ENCODE peak calls at places on chromosomes 12 and 14, in nine cellular contexts. A, J, B, F, I, M, C, Z and S are unnamed samples. For H3K27me3, the result is how much of the 10 kb centered on the place peaks cover.

GRCh38 chr14:65850429-65851145 is 438.1 kb downstream of the FUT8 start:
- DNase-seq in A (no peak), J (peak), B (no peak), F (no peak), I (no peak), M (no peak), C (no peak), Z (no peak), S (peak)

GRCh38 chr12:95898081-95898480 is 39.3 kb downstream of the SNRPF start:
- DNase-seq in A (no peak), J (no peak), B (no peak), F (no peak), I (no peak), M (no peak), C (no peak), Z (no peak), S (no peak)

GRCh38 chr14:100738269-100738691 is 11.6 kb downstream of the DLK1 start:
- DNase-seq in A (no peak), J (peak), B (no peak), F (no peak), I (no peak), M (no peak), C (no peak), Z (no peak), S (no peak)

GRCh38 chr12:69151254-69151751 is 88.1 kb upstream of the CPSF6 start:
- DNase-seq in A (no peak), J (no peak), B (no peak), F (no peak), I (no peak), M (no peak), C (no peak), Z (no peak), S (no peak)

GRCh38 chr12:90331262-90331661 is 622.6 kb upstream of the ATP2B1 start:
- DNase-seq in A (no peak), J (no peak), B (no peak), F (no peak), I (no peak), M (no peak), C (peak), Z (peak), S (no peak)

GRCh38 chr12:55891310-55891709 is 36.4 kb downstream of the PYM1 start:
- DNase-seq in A (no peak), J (no peak), B (no peak), F (no peak), I (no peak), M (no peak), C (no peak), Z (no peak), S (no peak)

GRCh38 chr14:58341152-58341748 is 42.9 kb downstream of the ARID4A start:
- DNase-seq in A (no peak), J (no peak), B (no peak), F (no peak), I (no peak), M (no peak), C (no peak), Z (no peak), S (no peak)

GRCh38 chr12:82458101-82458500 is 99.8 kb downstream of the METTL25 start:
- DNase-seq in A (no peak), J (no peak), B (no peak), F (no peak), I (no peak), M (no peak), C (no peak), Z (no peak), S (no peak)

GRCh38 chr12:20150835-20151234 is 217.5 kb upstream of the PDE3A start:
- DNase-seq in A (no peak), J (no peak), B (no peak), F (no peak), I (no peak), M (no peak), C (no peak), Z (no peak), S (no peak)

GRCh38 chr14:67270933-67271332 is 29.7 kb downstream of the PALS1 start:
- DNase-seq in A (no peak), J (no peak), B (no peak), F (no peak), I (no peak), M (no peak), C (no peak), Z (no peak), S (no peak)

GRCh38 chr14:21185506-21185905 is 29.6 kb upstream of the OR5AU1 start:
- DNase-seq in A (no peak), J (no peak), B (no peak), F (no peak), I (no peak), M (no peak), C (no peak), Z (no peak), S (no peak)

GRCh38 chr12:132282950-132283771 is 46.2 kb downstream of the GALNT9 start:
- DNase-seq in A (no peak), J (peak), B (no peak), F (no peak), I (no peak), M (no peak), C (no peak), Z (no peak), S (peak)

DNA sequence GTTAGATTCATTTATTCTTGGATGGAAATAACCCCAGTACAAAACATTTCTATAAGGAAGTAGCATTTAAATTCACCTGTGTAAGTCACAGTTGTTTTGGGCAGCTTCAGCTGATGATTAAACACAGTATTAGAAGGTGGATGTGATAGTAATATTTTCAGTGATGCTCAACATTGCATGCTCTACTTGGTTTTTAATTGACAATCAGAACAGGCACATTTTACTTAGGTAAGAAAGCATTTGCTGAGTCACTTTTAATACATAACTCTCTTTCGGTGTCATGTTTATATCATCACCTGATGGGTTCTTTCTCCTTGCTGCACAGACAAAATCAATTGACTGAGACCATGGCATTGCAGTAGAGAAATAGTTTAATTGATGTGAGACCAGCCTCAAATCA is 80.7 kb downstream of the CMAS start:
- DNase-seq in A (no peak), J (no peak), B (no peak), F (no peak), I (no peak), M (no peak), C (no peak), Z (no peak), S (no peak)
- H3K27me3 ChIP-seq in A (under half), J (under half), B (under half), F (under half), I (under half), M (under half), C (under half), Z (under half), S (under half)

DNA sequence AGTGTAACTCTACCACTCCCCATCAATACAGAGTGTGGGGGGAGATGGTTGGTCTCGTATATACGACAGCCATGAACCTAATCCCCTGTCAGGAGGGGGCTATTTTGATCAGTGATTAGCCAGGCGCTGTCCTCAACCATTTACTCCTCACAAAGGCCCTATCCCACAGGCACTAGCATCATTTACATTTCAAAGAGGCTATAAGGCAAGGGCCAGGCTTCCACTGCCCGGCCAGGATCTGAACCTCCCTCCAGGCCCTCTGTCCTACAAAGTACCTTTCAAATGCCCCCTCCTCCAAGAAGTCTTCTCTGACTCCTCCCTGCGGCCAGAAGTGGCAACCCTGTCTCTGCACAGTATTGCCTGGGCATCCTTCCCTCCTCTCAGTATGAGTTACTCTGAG is 74.7 kb downstream of the ITPK1 start:
- DNase-seq in A (no peak), J (no peak), B (no peak), F (no peak), I (no peak), M (no peak), C (no peak), Z (no peak), S (no peak)
- H3K27ac ChIP-seq in A (no peak), J (no peak), B (no peak), F (no peak), I (peak), M (peak), C (peak), Z (no peak), S (no peak)

GRCh38 chr14:73787760-73788508 is 63.7 kb upstream of the PTGR2 start:
- DNase-seq in A (no peak), J (no peak), B (peak), F (peak), I (peak), M (no peak), C (no peak), Z (peak), S (no peak)

GRCh38 chr14:73786632-73786941 is 65.0 kb upstream of the PTGR2 start:
- DNase-seq in A (no peak), J (no peak), B (peak), F (peak), I (no peak), M (no peak), C (peak), Z (peak), S (no peak)

GRCh38 chr14:73785834-73786631 is 65.6 kb upstream of the PTGR2 start:
- DNase-seq in A (peak), J (peak), B (peak), F (peak), I (peak), M (peak), C (peak), Z (peak), S (peak)

GRCh38 chr14:73785336-73785833 is 66.2 kb upstream of the PTGR2 start:
- DNase-seq in A (no peak), J (no peak), B (peak), F (peak), I (peak), M (no peak), C (no peak), Z (peak), S (no peak)

GRCh38 chr14:73786942-73787759 is 64.5 kb upstream of the PTGR2 start:
- DNase-seq in A (peak), J (peak), B (peak), F (peak), I (peak), M (no peak), C (peak), Z (peak), S (peak)
- H3K27me3 ChIP-seq in A (under half), J (under half), B (under half), F (under half), I (under half), M (under half), C (under half), Z (under half), S (under half)

DNA sequence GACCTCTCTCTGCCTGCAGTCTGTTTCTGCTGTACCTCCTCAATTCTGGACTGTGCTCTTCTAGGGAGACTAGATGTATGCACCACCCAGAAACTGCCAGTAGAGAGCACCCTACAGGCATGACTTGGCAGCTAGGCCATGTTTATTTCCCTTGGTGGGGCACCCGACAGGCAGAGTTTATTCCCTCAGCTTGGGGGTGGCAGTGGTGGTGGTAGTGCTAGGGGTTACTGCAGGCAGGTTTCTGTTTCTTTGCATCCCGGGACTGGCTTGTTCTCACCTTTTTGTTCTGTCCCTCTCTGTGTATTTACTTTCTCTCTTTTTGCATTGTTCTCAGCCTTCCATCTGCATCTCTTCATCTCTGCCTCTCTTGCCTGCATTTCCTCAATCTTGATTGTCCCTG is 13.6 kb downstream of the PRPF40B start:
- DNase-seq in A (peak), J (peak), B (peak), F (peak), I (peak), M (no peak), C (peak), Z (peak), S (peak)
- H3K27ac ChIP-seq in A (no peak), J (no peak), B (peak), F (no peak), I (peak), M (no peak), C (no peak), Z (no peak), S (no peak)